ENCODE peak calls at places on chromosomes 7 and 10, in eight cellular contexts. One of them, this sample, is unnamed.

GRCh38 chr10:124225468-124226270 is 132.3 kb upstream of the CHST15 start:
- DNase-seq in Karpas-422: peak; percentile 81
- DNase-seq in GM23248: no peak
- DNase-seq in SK-N-SH: no peak
- DNase-seq in keratinocyte: no peak
- DNase-seq in GM23338: no peak
- DNase-seq in fibroblast of lung: no peak
- DNase-seq in neural progenitor cell: no peak
- DNase-seq in this sample: peak; percentile 35

GRCh38 chr7:84637568-84638338 is 443.2 kb upstream of the SEMA3A start:
- DNase-seq in GM23248: peak; percentile 89
- DNase-seq in fibroblast of lung: peak; percentile 96
- DNase-seq in neural progenitor cell: peak; percentile 20
- DNase-seq in Karpas-422: no peak
- DNase-seq in keratinocyte: peak; percentile 21
- DNase-seq in GM23338: peak; percentile 74
- DNase-seq in SK-N-SH: no peak
- DNase-seq in this sample: no peak

GRCh38 chr7:65812281-65812680 is 60.6 kb upstream of the VKORC1L1 start:
- DNase-seq in keratinocyte: no peak
- DNase-seq in fibroblast of lung: peak; percentile 52
- DNase-seq in GM23338: no peak
- DNase-seq in SK-N-SH: no peak
- DNase-seq in GM23248: no peak
- DNase-seq in Karpas-422: no peak
- DNase-seq in neural progenitor cell: no peak
- DNase-seq in this sample: no peak

GRCh38 chr7:17297243-17297642 is 1.2 kb upstream of the AHR start:
- DNase-seq in keratinocyte: no peak
- DNase-seq in GM23338: no peak
- DNase-seq in Karpas-422: no peak
- DNase-seq in GM23248: no peak
- DNase-seq in neural progenitor cell: no peak
- DNase-seq in SK-N-SH: no peak
- DNase-seq in fibroblast of lung: no peak
- DNase-seq in this sample: no peak

GRCh38 chr7:5452937-5453540 is 29.4 kb upstream of the TNRC18 start:
- DNase-seq in GM23338: peak; percentile 61
- DNase-seq in neural progenitor cell: peak; percentile 89
- DNase-seq in GM23248: peak; percentile 59
- DNase-seq in SK-N-SH: peak; percentile 61
- DNase-seq in Karpas-422: peak; percentile 68
- DNase-seq in fibroblast of lung: peak; percentile 62
- DNase-seq in keratinocyte: no peak
- DNase-seq in this sample: no peak

GRCh38 chr10:61978965-61979364 is 77.5 kb downstream of the ARID5B start:
- DNase-seq in keratinocyte: no peak
- DNase-seq in GM23248: no peak
- DNase-seq in Karpas-422: no peak
- DNase-seq in neural progenitor cell: no peak
- DNase-seq in GM23338: peak; percentile 23
- DNase-seq in SK-N-SH: no peak
- DNase-seq in fibroblast of lung: no peak
- DNase-seq in this sample: no peak

GRCh38 chr7:95907337-95907736 is 135.0 kb downstream of the DYNC1I1 start:
- DNase-seq in fibroblast of lung: no peak
- DNase-seq in Karpas-422: no peak
- DNase-seq in neural progenitor cell: no peak
- DNase-seq in GM23338: no peak
- DNase-seq in GM23248: no peak
- DNase-seq in keratinocyte: no peak
- DNase-seq in SK-N-SH: no peak
- DNase-seq in this sample: no peak

GRCh38 chr7:80703272-80703671 is 64.8 kb downstream of the CD36 start:
- DNase-seq in fibroblast of lung: peak; percentile 50
- DNase-seq in keratinocyte: no peak
- DNase-seq in SK-N-SH: no peak
- DNase-seq in neural progenitor cell: no peak
- DNase-seq in Karpas-422: no peak
- DNase-seq in GM23248: peak; percentile 54
- DNase-seq in GM23338: no peak
- DNase-seq in this sample: no peak

GRCh38 chr7:142807855-142808460 is 37.2 kb downstream of the PRSS2 start:
- DNase-seq in fibroblast of lung: peak; percentile 78
- DNase-seq in GM23338: no peak
- DNase-seq in neural progenitor cell: no peak
- DNase-seq in SK-N-SH: no peak
- DNase-seq in Karpas-422: no peak
- DNase-seq in GM23248: peak; percentile 30
- DNase-seq in keratinocyte: no peak
- DNase-seq in this sample: peak; percentile 43

GRCh38 chr7:48085433-48085791 is 3.7 kb upstream of the UPP1 start:
- DNase-seq in neural progenitor cell: no peak
- DNase-seq in GM23338: no peak
- DNase-seq in fibroblast of lung: peak; percentile 24
- DNase-seq in Karpas-422: peak; percentile 62
- DNase-seq in keratinocyte: no peak
- DNase-seq in GM23248: no peak
- DNase-seq in SK-N-SH: no peak
- DNase-seq in this sample: no peak

GRCh38 chr7:137576481-137576880 is 232.9 kb upstream of the PTN start:
- DNase-seq in SK-N-SH: no peak
- DNase-seq in GM23338: no peak
- DNase-seq in keratinocyte: no peak
- DNase-seq in neural progenitor cell: no peak
- DNase-seq in fibroblast of lung: peak; percentile 27
- DNase-seq in GM23248: no peak
- DNase-seq in Karpas-422: no peak
- DNase-seq in this sample: no peak

DNA sequence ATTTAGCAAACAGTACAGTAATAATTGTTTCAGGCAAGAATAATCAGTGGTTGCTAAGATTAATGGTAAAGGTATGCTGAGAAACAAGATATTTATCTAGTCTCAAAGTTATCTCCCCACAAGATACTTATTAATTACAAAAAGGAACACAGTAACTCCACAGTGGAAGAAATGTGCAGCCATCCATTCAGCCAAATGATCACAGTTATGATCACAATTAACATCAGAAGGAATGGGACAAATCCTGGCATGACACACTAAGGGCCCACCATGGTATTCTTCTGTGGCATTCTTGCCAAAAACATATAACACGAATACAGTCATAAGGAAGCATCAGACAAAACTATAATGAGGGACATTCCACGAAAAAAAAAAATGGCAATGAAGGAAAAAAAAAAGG is 21.0 kb downstream of the NUDCD3 start:
- DNase-seq in Karpas-422: no peak
- DNase-seq in fibroblast of lung: peak; percentile 35
- DNase-seq in GM23248: peak; percentile 40
- DNase-seq in GM23338: no peak
- DNase-seq in keratinocyte: no peak
- DNase-seq in SK-N-SH: no peak
- DNase-seq in neural progenitor cell: no peak
- DNase-seq in this sample: no peak
- H3K79me2 ChIP-seq in Karpas-422: peaks cover 96% of the 10 kb centered on the region
- H3K79me2 ChIP-seq in fibroblast of lung: peaks cover 33% of the 10 kb centered on the region
- H3K79me2 ChIP-seq in GM23248: peaks cover 96% of the 10 kb centered on the region
- H3K79me2 ChIP-seq in GM23338: peaks cover 73% of the 10 kb centered on the region
- H3K79me2 ChIP-seq in keratinocyte: peaks cover 77% of the 10 kb centered on the region
- H3K79me2 ChIP-seq in SK-N-SH: peaks cover 100% of the 10 kb centered on the region
- H3K79me2 ChIP-seq in neural progenitor cell: peaks cover 53% of the 10 kb centered on the region
- H3K79me2 ChIP-seq in this sample: peaks cover 98% of the 10 kb centered on the region

GRCh38 chr7:150736864-150737263 is 354 bp upstream of the GIMAP5 start:
- DNase-seq in SK-N-SH: no peak
- DNase-seq in GM23338: no peak
- DNase-seq in neural progenitor cell: no peak
- DNase-seq in fibroblast of lung: no peak
- DNase-seq in GM23248: no peak
- DNase-seq in keratinocyte: no peak
- DNase-seq in Karpas-422: no peak
- DNase-seq in this sample: no peak
- H3K4me3 ChIP-seq in SK-N-SH: no peak overlapping the region
- H3K4me3 ChIP-seq in GM23338: no peak overlapping the region
- H3K4me3 ChIP-seq in neural progenitor cell: no peak overlapping the region
- H3K4me3 ChIP-seq in fibroblast of lung: no peak overlapping the region
- H3K4me3 ChIP-seq in GM23248: no peak overlapping the region
- H3K4me3 ChIP-seq in keratinocyte: no peak overlapping the region
- H3K4me3 ChIP-seq in Karpas-422: no peak overlapping the region
- H3K4me3 ChIP-seq in this sample: no peak overlapping the region

GRCh38 chr10:91557540-91558231 is 75.2 kb downstream of the PPP1R3C start:
- DNase-seq in fibroblast of lung: no peak
- DNase-seq in neural progenitor cell: no peak
- DNase-seq in keratinocyte: no peak
- DNase-seq in GM23338: no peak
- DNase-seq in SK-N-SH: no peak
- DNase-seq in GM23248: no peak
- DNase-seq in Karpas-422: no peak
- DNase-seq in this sample: no peak
- H3K79me2 ChIP-seq in fibroblast of lung: no peaks in the 10 kb centered on the region
- H3K79me2 ChIP-seq in neural progenitor cell: no peaks in the 10 kb centered on the region
- H3K79me2 ChIP-seq in keratinocyte: no peaks in the 10 kb centered on the region
- H3K79me2 ChIP-seq in GM23338: no peaks in the 10 kb centered on the region
- H3K79me2 ChIP-seq in SK-N-SH: no peaks in the 10 kb centered on the region
- H3K79me2 ChIP-seq in GM23248: no peaks in the 10 kb centered on the region
- H3K79me2 ChIP-seq in Karpas-422: no peaks in the 10 kb centered on the region
- H3K79me2 ChIP-seq in this sample: no peaks in the 10 kb centered on the region

GRCh38 chr10:79084012-79084971 is 15.5 kb downstream of the ZMIZ1 start:
- DNase-seq in keratinocyte: no peak
- DNase-seq in fibroblast of lung: peak; percentile 79
- DNase-seq in SK-N-SH: peak; percentile 59
- DNase-seq in GM23248: peak; percentile 89
- DNase-seq in GM23338: peak; percentile 68
- DNase-seq in Karpas-422: peak; percentile 86
- DNase-seq in neural progenitor cell: no peak
- DNase-seq in this sample: peak; percentile 55
- H3K4me3 ChIP-seq in keratinocyte: no peak overlapping the region
- H3K4me3 ChIP-seq in fibroblast of lung: no peak overlapping the region
- H3K4me3 ChIP-seq in SK-N-SH: no peak overlapping the region
- H3K4me3 ChIP-seq in GM23248: no peak overlapping the region
- H3K4me3 ChIP-seq in GM23338: no peak overlapping the region
- H3K4me3 ChIP-seq in Karpas-422: peak overlapping the region; percentile 51
- H3K4me3 ChIP-seq in neural progenitor cell: no peak overlapping the region
- H3K4me3 ChIP-seq in this sample: no peak overlapping the region

GRCh38 chr7:22542669-22543068 is 42.7 kb upstream of the STEAP1B start:
- DNase-seq in GM23248: no peak
- DNase-seq in fibroblast of lung: no peak
- DNase-seq in GM23338: no peak
- DNase-seq in keratinocyte: no peak
- DNase-seq in Karpas-422: no peak
- DNase-seq in neural progenitor cell: no peak
- DNase-seq in SK-N-SH: no peak
- DNase-seq in this sample: no peak

GRCh38 chr7:22541789-22542188 is 41.8 kb upstream of the STEAP1B start:
- DNase-seq in GM23248: no peak
- DNase-seq in keratinocyte: no peak
- DNase-seq in Karpas-422: no peak
- DNase-seq in neural progenitor cell: no peak
- DNase-seq in fibroblast of lung: no peak
- DNase-seq in SK-N-SH: no peak
- DNase-seq in GM23338: no peak
- DNase-seq in this sample: no peak

GRCh38 chr7:22543169-22543568 is 43.2 kb upstream of the STEAP1B start:
- DNase-seq in SK-N-SH: no peak
- DNase-seq in GM23338: no peak
- DNase-seq in GM23248: no peak
- DNase-seq in neural progenitor cell: no peak
- DNase-seq in Karpas-422: no peak
- DNase-seq in keratinocyte: no peak
- DNase-seq in fibroblast of lung: no peak
- DNase-seq in this sample: no peak

GRCh38 chr7:22545539-22545938 is 45.6 kb upstream of the STEAP1B start:
- DNase-seq in keratinocyte: no peak
- DNase-seq in fibroblast of lung: no peak
- DNase-seq in neural progenitor cell: no peak
- DNase-seq in SK-N-SH: no peak
- DNase-seq in GM23248: no peak
- DNase-seq in GM23338: no peak
- DNase-seq in Karpas-422: no peak
- DNase-seq in this sample: no peak

DNA sequence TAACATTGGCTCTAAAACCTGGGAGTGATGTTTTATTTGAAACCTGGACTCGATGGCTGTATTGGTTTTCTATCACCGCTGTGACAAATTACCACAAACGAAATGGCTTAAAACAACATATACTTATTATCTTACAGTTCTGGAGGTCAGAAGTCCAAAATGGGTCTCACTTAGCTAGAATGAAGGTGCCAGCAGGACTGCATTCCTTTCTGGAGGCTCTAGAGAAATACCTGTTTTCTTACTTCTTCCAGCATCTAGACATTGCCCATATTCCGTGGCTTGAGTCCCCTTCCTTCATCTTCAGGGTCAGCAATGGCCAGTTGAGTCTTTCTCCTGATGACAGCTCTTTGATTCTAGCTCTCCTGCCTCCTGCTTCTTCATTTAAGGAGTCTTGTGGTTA is 44.3 kb upstream of the STEAP1B start:
- DNase-seq in neural progenitor cell: no peak
- DNase-seq in GM23248: no peak
- DNase-seq in GM23338: no peak
- DNase-seq in keratinocyte: no peak
- DNase-seq in fibroblast of lung: no peak
- DNase-seq in Karpas-422: no peak
- DNase-seq in SK-N-SH: no peak
- DNase-seq in this sample: no peak
- H3K79me2 ChIP-seq in neural progenitor cell: no peaks in the 10 kb centered on the region
- H3K79me2 ChIP-seq in GM23248: no peaks in the 10 kb centered on the region
- H3K79me2 ChIP-seq in GM23338: no peaks in the 10 kb centered on the region
- H3K79me2 ChIP-seq in keratinocyte: no peaks in the 10 kb centered on the region
- H3K79me2 ChIP-seq in fibroblast of lung: no peaks in the 10 kb centered on the region
- H3K79me2 ChIP-seq in Karpas-422: no peaks in the 10 kb centered on the region
- H3K79me2 ChIP-seq in SK-N-SH: no peaks in the 10 kb centered on the region
- H3K79me2 ChIP-seq in this sample: no peaks in the 10 kb centered on the region

DNA sequence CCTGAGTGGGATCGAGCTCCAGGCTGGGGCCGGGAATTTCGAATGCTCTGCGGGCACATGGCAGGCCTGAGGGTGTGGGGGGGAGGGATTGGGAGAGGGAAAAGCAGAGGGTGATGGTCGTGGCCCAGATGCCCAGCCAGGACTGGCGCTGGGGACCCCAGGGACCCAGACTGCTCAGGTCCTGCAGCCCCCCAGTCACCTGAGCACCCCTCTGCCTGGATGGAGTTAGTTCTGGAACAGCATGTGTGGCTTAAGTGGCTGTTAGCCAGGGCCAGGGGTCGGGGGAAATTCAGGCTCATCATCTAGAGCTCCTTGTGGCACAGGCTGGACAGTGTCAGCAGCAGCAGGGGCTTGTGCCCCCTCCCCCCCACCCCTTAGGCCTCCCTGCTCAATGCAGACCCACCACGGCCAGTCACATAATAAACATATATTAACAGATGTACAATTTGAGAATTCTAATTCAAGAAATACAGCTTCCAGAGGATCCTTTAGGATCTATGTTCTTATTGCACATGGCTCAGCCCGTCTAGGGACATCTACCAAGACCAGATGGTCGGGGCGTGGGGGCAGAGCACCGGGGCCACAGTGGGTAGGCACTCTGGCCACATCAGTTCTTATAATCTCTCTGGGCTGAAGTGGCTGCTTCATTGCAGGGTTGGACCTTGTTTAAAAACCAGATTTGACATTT is 22.2 kb downstream of the DNAJB12 start:
- DNase-seq in SK-N-SH: no peak
- DNase-seq in GM23338: no peak
- DNase-seq in Karpas-422: no peak
- DNase-seq in keratinocyte: no peak
- DNase-seq in fibroblast of lung: no peak
- DNase-seq in GM23248: no peak
- DNase-seq in neural progenitor cell: no peak
- DNase-seq in this sample: no peak
- H3K4me3 ChIP-seq in SK-N-SH: no peak overlapping the region
- H3K4me3 ChIP-seq in GM23338: peak overlapping the region; percentile 28
- H3K4me3 ChIP-seq in Karpas-422: peak overlapping the region; percentile 60
- H3K4me3 ChIP-seq in keratinocyte: peak overlapping the region; percentile 8
- H3K4me3 ChIP-seq in fibroblast of lung: no peak overlapping the region
- H3K4me3 ChIP-seq in GM23248: no peak overlapping the region
- H3K4me3 ChIP-seq in neural progenitor cell: no peak overlapping the region
- H3K4me3 ChIP-seq in this sample: no peak overlapping the region